ENCODE peak calls at places on chromosomes 12 and 14, in eight cellular contexts. Z is adrenal gland, K is Peyer's patch, Q is A549, L is heart left ventricle, W is H1, M is right lobe of liver, F is ovary. X is an unnamed sample.
A peak's percentile ranks its signal among the peaks of the same experiment; 100 is the strongest.

GRCh38 chr14:106872619-106873446 is 1346.5 kb downstream of the TMEM121 start:
- DNase-seq in Q (peak; percentile 83), F (peak; percentile 64), L (peak; percentile 20), M (peak; percentile 73), W (peak; percentile 48), Z (peak; percentile 46), K (peak; percentile 96), X (no peak)

GRCh38 chr14:67623114-67623513 is 3.4 kb downstream of the ARG2 start:
- DNase-seq in Z (no peak), Q (no peak), K (no peak), M (no peak), W (no peak), F (no peak), L (no peak), X (no peak)

GRCh38 chr12:28114488-28114887 is 75.8 kb upstream of the CCDC91 start:
- DNase-seq in Z (no peak), F (no peak), W (no peak), Q (peak; percentile 47), M (no peak), L (no peak), K (no peak), X (no peak)

GRCh38 chr12:88944403-88944802 is 364.1 kb upstream of the KITLG start:
- DNase-seq in Z (no peak), Q (peak; percentile 72), L (no peak), W (no peak), M (no peak), F (no peak), K (no peak), X (no peak)

GRCh38 chr12:103936679-103937078 is 6.5 kb downstream of the HSP90B1 start:
- DNase-seq in K (no peak), W (no peak), Z (no peak), Q (no peak), F (no peak), M (no peak), L (no peak), X (no peak)

GRCh38 chr12:128801879-128802391 is 21.8 kb downstream of the SLC15A4 start:
- DNase-seq in Z (no peak), Q (no peak), M (no peak), K (no peak), L (peak; percentile 26), W (no peak), F (no peak), X (no peak)

GRCh38 chr14:96085369-96085768 is 46.2 kb downstream of the C14orf132 start:
- DNase-seq in Z (no peak), L (no peak), F (no peak), Q (no peak), M (peak; percentile 23), W (no peak), K (no peak), X (no peak)

GRCh38 chr12:76310110-76310509 is 38.1 kb downstream of the BBS10 start:
- DNase-seq in F (no peak), K (no peak), L (no peak), M (no peak), Q (peak; percentile 52), W (no peak), Z (no peak), X (no peak)

GRCh38 chr12:81644503-81644902 is 114.6 kb downstream of the PPFIA2 start:
- DNase-seq in Q (peak; percentile 42), W (no peak), Z (no peak), M (no peak), K (no peak), F (no peak), L (no peak), X (no peak)

GRCh38 chr14:93970967-93971634 is 5.3 kb downstream of the ASB2 start:
- DNase-seq in M (no peak), F (no peak), Z (no peak), K (peak; percentile 81), L (no peak), W (no peak), Q (no peak), X (no peak)

GRCh38 chr12:75289678-75290200 is 40.4 kb downstream of the CAPS2 start:
- DNase-seq in Q (peak; percentile 23), M (no peak), W (no peak), L (no peak), F (no peak), Z (no peak), K (no peak), X (no peak)

GRCh38 chr12:27810756-27811155 is 30.7 kb upstream of the MANSC4 start:
- DNase-seq in Q (no peak), F (no peak), M (no peak), K (no peak), Z (no peak), L (no peak), W (no peak), X (no peak)

GRCh38 chr14:58276208-58276607 is 22.1 kb upstream of the ARID4A start:
- DNase-seq in Q (no peak), Z (no peak), M (no peak), F (no peak), L (no peak), W (no peak), K (no peak), X (no peak)

GRCh38 chr14:58275527-58276190 is 22.7 kb upstream of the ARID4A start:
- DNase-seq in M (no peak), Z (no peak), W (no peak), Q (no peak), L (no peak), K (no peak), F (no peak), X (no peak)

GRCh38 chr14:58278177-58278576 is 20.2 kb upstream of the ARID4A start:
- DNase-seq in F (no peak), L (no peak), K (no peak), W (no peak), Q (no peak), Z (no peak), M (no peak), X (no peak)

GRCh38 chr14:58270628-58271027 is 26.0 kb downstream of the PSMA3 start:
- DNase-seq in M (no peak), W (no peak), L (no peak), K (no peak), Q (no peak), F (no peak), Z (no peak), X (no peak)

DNA sequence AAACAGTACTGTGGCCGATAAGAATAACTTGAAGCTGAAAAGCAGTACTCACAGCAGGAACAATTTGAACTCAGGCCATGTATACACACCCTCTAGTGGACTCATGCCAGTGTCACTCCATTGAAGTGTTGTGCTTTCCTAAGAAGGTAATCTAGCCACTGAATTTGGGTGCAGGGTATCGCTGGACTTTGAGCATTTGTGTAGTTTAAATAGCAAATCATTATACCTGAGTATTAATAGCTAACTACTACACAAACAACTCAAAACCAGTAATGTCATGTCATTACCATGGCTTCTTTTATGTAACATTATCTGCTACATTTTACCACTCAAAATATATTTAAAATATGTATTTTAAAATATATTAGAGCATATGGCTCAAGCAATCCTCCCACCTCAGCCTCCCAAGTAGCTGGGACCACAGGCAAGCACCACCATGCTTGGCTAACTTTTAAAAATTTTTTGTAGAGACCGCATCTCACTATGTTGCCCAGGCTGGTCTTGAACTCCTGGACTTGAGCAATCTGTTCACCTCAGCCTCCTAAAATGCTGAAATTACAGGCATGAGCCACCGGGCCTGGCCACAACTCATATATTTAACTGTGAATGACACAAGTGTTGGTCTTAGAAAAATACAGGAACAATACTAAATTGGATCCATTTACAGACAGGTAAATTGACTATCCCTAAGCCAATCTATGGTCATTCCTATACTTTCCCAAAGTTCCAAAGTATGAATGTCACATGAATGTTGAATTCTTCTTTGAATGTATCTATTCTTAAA is 25.6 kb upstream of the ARID4A start:
- DNase-seq in W (no peak), K (peak; percentile 75), F (no peak), L (peak; percentile 26), M (peak; percentile 88), Q (peak; percentile 75), Z (no peak), X (no peak)
- TF ChIP-seq POLR2A in W (no peak), K (no peak), F (no peak), L (no peak), M (peak; percentile 29), Q (no peak), Z (no peak), X (no peak)

DNA sequence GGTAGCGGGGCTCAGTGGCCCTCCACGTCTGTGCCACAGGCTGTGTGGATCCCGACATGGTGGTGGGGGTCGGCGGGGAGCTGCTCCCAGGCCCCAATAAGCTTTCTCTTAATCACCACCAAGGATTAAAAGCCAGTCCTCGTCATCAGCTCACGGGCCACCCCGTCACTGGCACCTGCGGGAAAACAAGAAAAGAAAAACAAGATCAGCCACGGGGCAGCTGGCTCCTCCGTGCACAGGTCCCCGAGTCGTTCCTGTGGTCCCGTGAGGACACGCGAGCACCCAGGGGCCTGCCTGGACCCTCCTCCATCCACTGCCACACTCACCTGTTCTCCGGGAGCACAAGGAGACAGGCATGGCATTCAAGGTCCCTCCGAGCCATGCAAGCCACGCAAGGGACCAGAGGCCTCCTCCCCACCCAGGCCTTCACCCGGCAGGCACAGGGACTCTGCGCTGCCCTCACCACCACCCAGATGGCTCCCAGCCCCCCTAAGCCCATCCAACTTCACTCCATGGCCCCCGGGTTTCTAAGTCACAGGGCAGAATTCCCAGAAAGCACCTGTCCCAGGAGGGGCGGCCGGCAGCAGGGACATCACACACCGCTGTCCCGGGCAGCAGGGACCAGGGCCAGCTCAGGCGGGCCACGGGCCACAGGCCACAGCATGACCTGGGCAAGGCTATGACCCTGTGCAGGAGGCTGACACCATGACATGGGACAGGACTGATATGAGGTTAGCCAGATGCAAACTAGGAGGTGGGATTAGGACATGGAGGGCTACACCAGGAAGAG is 72.0 kb downstream of the NCOR2 start:
- DNase-seq in L (no peak), M (peak; percentile 87), K (no peak), Q (no peak), Z (no peak), W (no peak), F (no peak), X (no peak)
- H3K4me1 ChIP-seq in L (peaks cover 48% of the 10 kb centered on the region), M (peaks cover 59% of the 10 kb centered on the region), K (no peaks in the 10 kb centered on the region), Q (peaks cover 12% of the 10 kb centered on the region), Z (peaks cover 29% of the 10 kb centered on the region), W (no peaks in the 10 kb centered on the region), F (peaks cover 34% of the 10 kb centered on the region), X (peaks cover 52% of the 10 kb centered on the region)

DNA sequence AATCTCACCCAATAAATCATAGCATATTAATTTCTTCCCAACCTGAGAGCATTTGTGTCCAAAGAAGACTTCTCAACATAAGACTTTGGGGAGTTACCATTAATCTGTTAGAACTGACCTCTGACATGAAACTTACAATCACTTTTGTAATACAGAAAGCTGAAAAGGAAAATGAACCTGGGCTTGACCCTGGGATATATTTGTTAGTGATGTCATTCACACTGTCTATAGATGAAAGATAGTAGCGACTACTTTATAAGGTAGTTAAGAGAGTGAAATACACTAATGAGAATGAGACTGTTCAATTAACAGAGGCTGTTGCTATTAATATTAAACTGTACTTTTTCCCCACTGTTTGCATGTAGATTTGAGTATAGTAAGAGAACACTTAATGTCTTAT is 1334.8 kb upstream of the TMEM132C start:
- DNase-seq in F (no peak), K (no peak), M (no peak), Z (no peak), W (no peak), L (no peak), Q (no peak), X (no peak)
- H3K4me3 ChIP-seq in F (no peak overlapping the region), K (no peak overlapping the region), M (no peak overlapping the region), Z (no peak overlapping the region), W (no peak overlapping the region), L (no peak overlapping the region), Q (no peak overlapping the region), X (no peak overlapping the region)

GRCh38 chr12:3869448-3869847 is 3.8 kb downstream of the PARP11 start:
- DNase-seq in W (no peak), K (no peak), L (no peak), Q (no peak), F (no peak), Z (no peak), M (no peak), X (no peak)

GRCh38 chr12:3869860-3870259 is 3.3 kb downstream of the PARP11 start:
- DNase-seq in K (no peak), F (no peak), L (no peak), W (no peak), Z (no peak), M (no peak), Q (no peak), X (no peak)

GRCh38 chr12:3872800-3873636 is at the start of gene PARP11:
- DNase-seq in M (peak; percentile 98), W (peak; percentile 95), F (peak; percentile 98), Z (peak; percentile 97), L (peak; percentile 98), K (peak; percentile 99), Q (peak; percentile 98), X (peak; percentile 99)
- TF ChIP-seq POLR2A in M (peak; percentile 37), W (peak; percentile 70), F (peak; percentile 48), Z (peak; percentile 81), L (peak; percentile 66), K (peak; percentile 42), Q (peak; percentile 26), X (peak; percentile 10)